ENCODE peak calls at places on chromosomes 1 and 21, in six cellular contexts. I, L, Y, J, V and E are unnamed samples.
A peak's percentile ranks its signal among the peaks of the same experiment; 100 is the strongest.

GRCh38 chr1:44810101-44810761 is 1.9 kb downstream of the BTBD19 start:
- DNase-seq in I (no peak), V (peak; percentile 60), J (no peak), L (no peak), Y (no peak), E (no peak)

GRCh38 chr1:47708658-47709301 is 270.9 kb downstream of the FOXD2 start:
- DNase-seq in J (no peak), Y (no peak), L (no peak), V (no peak), I (no peak), E (no peak)

GRCh38 chr1:207919523-207920210 is 8.7 kb upstream of the CD34 start:
- DNase-seq in Y (no peak), V (no peak), L (no peak), I (no peak), J (no peak), E (no peak)

GRCh38 chr1:59814180-59814900 is 409 bp upstream of the HOOK1 start:
- DNase-seq in Y (peak; percentile 91), I (no peak), L (peak; percentile 33), J (peak; percentile 97), V (peak; percentile 94), E (peak; percentile 68)

GRCh38 chr1:156086256-156086662 is 4.0 kb upstream of the MEX3A start:
- DNase-seq in V (no peak), I (no peak), Y (no peak), J (peak; percentile 99), L (no peak), E (no peak)

GRCh38 chr1:26790551-26790953 is 2.8 kb downstream of the PIGV start:
- DNase-seq in V (no peak), Y (no peak), J (no peak), L (no peak), I (no peak), E (no peak)

GRCh38 chr1:214498030-214498429 is 53.4 kb downstream of the PTPN14 start:
- DNase-seq in Y (no peak), J (no peak), L (no peak), V (no peak), I (no peak), E (no peak)

GRCh38 chr1:39788758-39789570 is at the start of gene BMP8B:
- DNase-seq in Y (no peak), V (no peak), I (peak; percentile 96), L (peak; percentile 73), J (no peak), E (peak; percentile 57)

GRCh38 chr1:39332291-39332690 is 127.8 kb downstream of the MACF1 start:
- DNase-seq in V (no peak), I (no peak), Y (no peak), J (no peak), L (no peak), E (no peak)

GRCh38 chr21:38486705-38487104 is 11.6 kb downstream of the ERG start:
- DNase-seq in I (no peak), Y (no peak), L (no peak), V (no peak), J (no peak), E (no peak)

GRCh38 chr1:53737648-53738204 is 1.2 kb downstream of the GLIS1 start:
- DNase-seq in I (no peak), J (no peak), L (no peak), Y (no peak), V (no peak), E (no peak)

GRCh38 chr21:38825901-38826300 is 20.2 kb downstream of the ETS2 start:
- DNase-seq in I (no peak), J (no peak), V (no peak), L (no peak), Y (no peak), E (no peak)

GRCh38 chr21:36321325-36322082 is 1.5 kb downstream of the MORC3 start:
- DNase-seq in I (peak; percentile 69), L (no peak), V (no peak), Y (no peak), J (no peak), E (no peak)

GRCh38 chr1:184905601-184906322 is 68.5 kb downstream of the NIBAN1 start:
- DNase-seq in L (no peak), Y (no peak), J (peak; percentile 23), V (no peak), I (no peak), E (no peak)

GRCh38 chr1:155073377-155074272 is 5.0 kb upstream of the EFNA3 start:
- DNase-seq in Y (no peak), V (no peak), I (no peak), L (no peak), J (no peak), E (no peak)

GRCh38 chr1:13450204-13450603 is 40.0 kb downstream of the PRAMEF20 start:
- DNase-seq in J (no peak), L (no peak), V (no peak), Y (no peak), I (no peak), E (no peak)

GRCh38 chr1:228782662-228783414 is 47.6 kb downstream of the RHOU start:
- DNase-seq in I (no peak), Y (no peak), J (peak; percentile 80), L (no peak), V (no peak), E (no peak)

GRCh38 chr1:30368841-30369240 is 354.5 kb downstream of the MATN1 start:
- DNase-seq in J (no peak), I (no peak), L (no peak), Y (no peak), V (no peak), E (no peak)

GRCh38 chr21:37564924-37565529 is 198.5 kb downstream of the DYRK1A start:
- DNase-seq in J (peak; percentile 34), I (no peak), Y (no peak), L (no peak), V (no peak), E (no peak)

GRCh38 chr1:239255628-239256160 is 130.7 kb upstream of the CHRM3 start:
- DNase-seq in L (no peak), I (no peak), V (no peak), Y (no peak), J (no peak), E (no peak)

GRCh38 chr1:33176362-33176850 is 5.4 kb downstream of the TRIM62 start:
- DNase-seq in J (no peak), I (no peak), Y (no peak), V (no peak), L (no peak), E (no peak)

DNA sequence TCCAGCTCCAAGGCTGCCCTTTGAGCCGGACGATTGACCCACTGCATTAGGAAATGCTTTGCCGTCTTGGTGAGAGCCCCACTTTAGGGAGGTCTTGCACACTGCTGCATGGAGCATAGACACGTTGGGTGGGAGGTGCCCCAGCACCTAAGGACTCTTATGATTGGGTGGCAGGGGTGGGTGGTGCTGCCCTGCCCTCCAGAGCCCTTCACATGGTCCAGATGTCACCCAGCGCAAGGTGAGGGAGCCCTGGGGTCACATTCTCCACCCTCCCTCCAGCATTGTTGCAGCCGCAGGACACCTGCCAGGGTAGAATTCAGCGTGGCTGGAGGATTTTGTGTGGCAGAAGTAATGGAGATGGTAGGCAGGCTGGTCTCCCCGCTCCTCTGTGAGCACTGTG is 137.4 kb upstream of the COL6A1 start:
- DNase-seq in Y (no peak), V (no peak), I (no peak), L (no peak), J (no peak), E (no peak)
- TF ChIP-seq TAF1 in Y (no peak), V (no peak), I (no peak), L (no peak), J (no peak), E (no peak)

GRCh38 chr1:8523641-8524206 is 205.8 kb downstream of the SLC45A1 start:
- DNase-seq in I (no peak), J (no peak), V (no peak), Y (no peak), L (no peak), E (no peak)

GRCh38 chr1:8520483-8520966 is 202.6 kb downstream of the SLC45A1 start:
- DNase-seq in I (peak; percentile 31), J (peak; percentile 24), L (no peak), V (no peak), Y (no peak), E (no peak)

GRCh38 chr1:8529901-8530300 is 212.0 kb downstream of the SLC45A1 start:
- DNase-seq in V (no peak), I (no peak), J (no peak), L (no peak), Y (no peak), E (no peak)

GRCh38 chr1:8524637-8525157 is 206.8 kb downstream of the SLC45A1 start:
- DNase-seq in I (no peak), J (no peak), Y (no peak), L (no peak), V (no peak), E (no peak)

GRCh38 chr1:8525291-8526275 is 207.7 kb downstream of the SLC45A1 start:
- DNase-seq in L (no peak), V (peak; percentile 66), J (peak; percentile 64), I (peak; percentile 57), Y (peak; percentile 36), E (no peak)
- TF ChIP-seq POLR2A in L (no peak), V (no peak), J (no peak), I (no peak), Y (peak; percentile 46), E (no peak)

DNA sequence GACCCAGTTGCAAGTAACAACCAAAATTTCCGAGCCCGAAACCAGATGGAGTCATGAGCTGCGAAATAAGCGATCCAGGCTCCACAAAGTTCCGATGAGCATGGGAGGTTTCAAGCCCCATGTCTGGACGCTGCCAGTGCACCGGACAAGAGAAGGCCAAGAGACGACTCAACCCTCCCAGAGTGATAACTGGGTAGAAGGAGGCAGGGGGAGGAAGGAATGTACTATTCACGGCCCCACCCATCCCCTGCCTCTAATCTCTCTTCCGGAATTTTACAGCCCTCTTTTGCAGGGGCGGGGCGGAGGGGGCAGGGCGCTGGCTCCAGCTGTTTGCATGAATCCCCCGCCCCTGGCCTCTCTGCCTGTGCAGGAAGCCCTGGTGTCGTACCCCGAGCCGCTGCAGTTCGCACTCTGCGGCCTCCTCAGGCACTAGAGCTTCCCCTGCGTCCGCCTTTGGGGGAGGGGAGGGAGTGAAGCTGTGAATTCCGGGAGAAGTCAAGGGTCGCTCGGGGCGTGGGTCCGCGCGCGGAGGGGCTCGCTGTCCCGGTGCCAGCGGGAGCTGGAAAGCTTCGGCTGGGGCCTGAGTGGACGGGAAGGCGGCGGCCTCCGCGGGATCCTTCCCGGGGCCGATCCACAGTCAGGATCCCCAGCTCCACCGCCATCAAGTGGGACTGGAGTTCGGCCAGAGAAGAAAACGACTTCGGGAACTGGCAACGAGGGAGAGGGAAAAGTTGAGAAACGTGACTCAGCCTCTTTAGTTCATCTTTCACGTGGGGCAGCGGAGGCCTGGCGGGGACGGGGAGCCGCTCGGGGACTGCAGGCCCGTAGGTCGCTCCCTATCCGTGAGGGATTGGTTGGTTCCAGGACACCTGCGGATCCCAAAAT is 6.3 kb upstream of the PTP4A2 start:
- DNase-seq in J (peak; percentile 46), V (peak; percentile 75), L (peak; percentile 88), Y (peak; percentile 82), I (peak; percentile 98), E (peak; percentile 81)
- TF ChIP-seq TAF1 in J (peak; percentile 36), V (peak; percentile 95), L (peak; percentile 81), Y (peak; percentile 96), I (peak; percentile 93), E (peak; percentile 91)

DNA sequence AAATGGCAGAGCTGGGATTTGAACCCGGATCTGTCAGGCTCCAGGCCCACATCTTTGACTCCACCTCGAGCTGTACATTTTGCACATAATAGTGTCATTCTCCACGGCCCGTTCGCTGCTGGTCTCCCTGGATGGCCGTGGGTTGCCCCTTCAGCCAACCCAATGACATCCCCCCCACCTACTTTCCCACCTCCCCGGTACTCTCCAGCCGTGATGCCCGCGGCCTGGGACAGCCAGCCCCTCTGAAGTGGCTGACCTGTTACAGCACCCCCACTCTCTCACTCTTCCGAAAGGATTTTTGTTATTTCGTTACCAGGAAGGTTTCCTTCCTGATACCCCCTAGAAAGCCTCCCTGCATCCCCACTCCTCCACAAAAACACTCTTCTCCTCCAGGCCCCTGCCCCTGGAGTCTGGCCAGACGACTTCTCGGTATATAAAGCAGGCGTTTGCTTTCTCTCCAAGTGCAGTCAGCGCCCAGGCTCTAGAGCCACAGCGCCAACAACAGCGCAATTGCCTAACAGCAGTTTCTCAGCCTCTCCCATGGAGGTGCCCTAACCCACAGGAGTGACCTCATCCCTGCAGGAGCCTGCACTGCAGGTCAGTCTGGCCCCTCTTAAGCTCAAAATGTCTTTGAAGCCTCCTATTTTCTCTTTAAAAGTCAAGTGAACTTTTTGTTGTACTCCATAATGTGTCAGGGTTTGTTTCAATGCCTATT is 14.5 kb upstream of the GJB5 start:
- DNase-seq in J (no peak), Y (no peak), L (no peak), I (peak; percentile 26), V (no peak), E (no peak)
- TF ChIP-seq POLR2A in J (no peak), Y (no peak), L (no peak), I (no peak), V (no peak), E (no peak)